ENCODE peak calls at places on chromosome 21, in six cellular contexts. One of them, this sample, is unnamed.

GRCh38 chr21:41945982-41946381 is 7.8 kb downstream of the C2CD2 start:
- DNase-seq in IMR-90: no peak
- DNase-seq in heart left ventricle: no peak
- DNase-seq in esophagus squamous epithelium: no peak
- DNase-seq in HCT116: no peak
- DNase-seq in tibial nerve: no peak
- DNase-seq in this sample: no peak

GRCh38 chr21:42640486-42640885 is 12.9 kb upstream of the PDE9A start:
- DNase-seq in HCT116: no peak
- DNase-seq in tibial nerve: no peak
- DNase-seq in IMR-90: no peak
- DNase-seq in heart left ventricle: no peak
- DNase-seq in esophagus squamous epithelium: no peak
- DNase-seq in this sample: peak

GRCh38 chr21:22791376-22791775 is 1793.2 kb downstream of the NCAM2 start:
- DNase-seq in IMR-90: no peak
- DNase-seq in HCT116: no peak
- DNase-seq in esophagus squamous epithelium: no peak
- DNase-seq in tibial nerve: no peak
- DNase-seq in heart left ventricle: no peak
- DNase-seq in this sample: no peak

GRCh38 chr21:15164678-15165303 is 100.0 kb upstream of the NRIP1 start:
- DNase-seq in heart left ventricle: no peak
- DNase-seq in tibial nerve: no peak
- DNase-seq in IMR-90: no peak
- DNase-seq in esophagus squamous epithelium: no peak
- DNase-seq in HCT116: no peak
- DNase-seq in this sample: no peak

GRCh38 chr21:33767960-33768359 is 125.7 kb downstream of the ITSN1 start:
- DNase-seq in heart left ventricle: no peak
- DNase-seq in IMR-90: no peak
- DNase-seq in tibial nerve: no peak
- DNase-seq in esophagus squamous epithelium: no peak
- DNase-seq in HCT116: no peak
- DNase-seq in this sample: no peak

GRCh38 chr21:35430260-35430659 is 381.2 kb upstream of the RUNX1 start:
- DNase-seq in esophagus squamous epithelium: no peak
- DNase-seq in IMR-90: no peak
- DNase-seq in HCT116: no peak
- DNase-seq in heart left ventricle: no peak
- DNase-seq in tibial nerve: no peak
- DNase-seq in this sample: no peak

GRCh38 chr21:44944596-44944995 is 4.8 kb downstream of the SLX9 start:
- DNase-seq in tibial nerve: no peak
- DNase-seq in HCT116: no peak
- DNase-seq in IMR-90: no peak
- DNase-seq in heart left ventricle: no peak
- DNase-seq in esophagus squamous epithelium: no peak
- DNase-seq in this sample: no peak

GRCh38 chr21:17051054-17051453 is 461.8 kb upstream of the CXADR start:
- DNase-seq in HCT116: no peak
- DNase-seq in heart left ventricle: no peak
- DNase-seq in esophagus squamous epithelium: no peak
- DNase-seq in IMR-90: no peak
- DNase-seq in tibial nerve: no peak
- DNase-seq in this sample: no peak

GRCh38 chr21:38952890-38953289 is 147.2 kb downstream of the ETS2 start:
- DNase-seq in tibial nerve: no peak
- DNase-seq in heart left ventricle: peak
- DNase-seq in HCT116: no peak
- DNase-seq in IMR-90: no peak
- DNase-seq in esophagus squamous epithelium: no peak
- DNase-seq in this sample: no peak

GRCh38 chr21:15141236-15141970 is 76.6 kb upstream of the NRIP1 start:
- DNase-seq in tibial nerve: no peak
- DNase-seq in esophagus squamous epithelium: no peak
- DNase-seq in IMR-90: no peak
- DNase-seq in heart left ventricle: no peak
- DNase-seq in HCT116: no peak
- DNase-seq in this sample: no peak

GRCh38 chr21:35324372-35325220 is 275.5 kb upstream of the RUNX1 start:
- DNase-seq in esophagus squamous epithelium: no peak
- DNase-seq in HCT116: no peak
- DNase-seq in tibial nerve: peak
- DNase-seq in heart left ventricle: no peak
- DNase-seq in IMR-90: peak
- DNase-seq in this sample: peak

GRCh38 chr21:35448876-35449599 is 399.9 kb upstream of the RUNX1 start:
- DNase-seq in tibial nerve: no peak
- DNase-seq in esophagus squamous epithelium: no peak
- DNase-seq in heart left ventricle: no peak
- DNase-seq in IMR-90: no peak
- DNase-seq in HCT116: no peak
- DNase-seq in this sample: no peak

GRCh38 chr21:33972539-33972938 is 56.9 kb upstream of the ATP5PO start:
- DNase-seq in heart left ventricle: no peak
- DNase-seq in IMR-90: no peak
- DNase-seq in esophagus squamous epithelium: no peak
- DNase-seq in HCT116: no peak
- DNase-seq in tibial nerve: no peak
- DNase-seq in this sample: no peak

GRCh38 chr21:35508389-35508888 is 459.3 kb upstream of the RUNX1 start:
- DNase-seq in HCT116: peak
- DNase-seq in IMR-90: peak
- DNase-seq in esophagus squamous epithelium: no peak
- DNase-seq in heart left ventricle: peak
- DNase-seq in tibial nerve: peak
- DNase-seq in this sample: peak

GRCh38 chr21:42471716-42472330 is 24.2 kb downstream of the RSPH1 start:
- DNase-seq in esophagus squamous epithelium: no peak
- DNase-seq in heart left ventricle: no peak
- DNase-seq in IMR-90: no peak
- DNase-seq in HCT116: no peak
- DNase-seq in tibial nerve: no peak
- DNase-seq in this sample: no peak

GRCh38 chr21:35020902-35021301 is 28.2 kb downstream of the RUNX1 start:
- DNase-seq in heart left ventricle: no peak
- DNase-seq in IMR-90: peak
- DNase-seq in tibial nerve: no peak
- DNase-seq in HCT116: no peak
- DNase-seq in esophagus squamous epithelium: no peak
- DNase-seq in this sample: no peak

GRCh38 chr21:33971492-33972013 is 55.9 kb upstream of the ATP5PO start:
- DNase-seq in IMR-90: peak
- DNase-seq in tibial nerve: no peak
- DNase-seq in esophagus squamous epithelium: no peak
- DNase-seq in heart left ventricle: no peak
- DNase-seq in HCT116: no peak
- DNase-seq in this sample: no peak

GRCh38 chr21:37364722-37365121 is 1.9 kb upstream of the DYRK1A start:
- DNase-seq in HCT116: no peak
- DNase-seq in tibial nerve: no peak
- DNase-seq in esophagus squamous epithelium: no peak
- DNase-seq in IMR-90: no peak
- DNase-seq in heart left ventricle: no peak
- DNase-seq in this sample: no peak

GRCh38 chr21:34807881-34808568 is 139.2 kb downstream of the CLIC6 start:
- DNase-seq in heart left ventricle: peak
- DNase-seq in HCT116: peak
- DNase-seq in IMR-90: peak
- DNase-seq in esophagus squamous epithelium: no peak
- DNase-seq in tibial nerve: no peak
- DNase-seq in this sample: no peak

GRCh38 chr21:17742181-17742580 is 77.0 kb downstream of the C21orf91 start:
- DNase-seq in IMR-90: no peak
- DNase-seq in HCT116: no peak
- DNase-seq in tibial nerve: no peak
- DNase-seq in heart left ventricle: no peak
- DNase-seq in esophagus squamous epithelium: no peak
- DNase-seq in this sample: no peak

GRCh38 chr21:29639366-29640232 is 300.2 kb downstream of the GRIK1 start:
- DNase-seq in tibial nerve: no peak
- DNase-seq in heart left ventricle: no peak
- DNase-seq in esophagus squamous epithelium: no peak
- DNase-seq in IMR-90: no peak
- DNase-seq in HCT116: no peak
- DNase-seq in this sample: no peak

GRCh38 chr21:34885636-34886553 is 163.2 kb downstream of the RUNX1 start:
- DNase-seq in IMR-90: no peak
- DNase-seq in HCT116: no peak
- DNase-seq in esophagus squamous epithelium: no peak
- DNase-seq in heart left ventricle: no peak
- DNase-seq in tibial nerve: no peak
- DNase-seq in this sample: peak

GRCh38 chr21:38438476-38438893 is 59.8 kb downstream of the ERG start:
- DNase-seq in esophagus squamous epithelium: no peak
- DNase-seq in HCT116: no peak
- DNase-seq in heart left ventricle: peak
- DNase-seq in IMR-90: peak
- DNase-seq in tibial nerve: peak
- DNase-seq in this sample: peak

DNA sequence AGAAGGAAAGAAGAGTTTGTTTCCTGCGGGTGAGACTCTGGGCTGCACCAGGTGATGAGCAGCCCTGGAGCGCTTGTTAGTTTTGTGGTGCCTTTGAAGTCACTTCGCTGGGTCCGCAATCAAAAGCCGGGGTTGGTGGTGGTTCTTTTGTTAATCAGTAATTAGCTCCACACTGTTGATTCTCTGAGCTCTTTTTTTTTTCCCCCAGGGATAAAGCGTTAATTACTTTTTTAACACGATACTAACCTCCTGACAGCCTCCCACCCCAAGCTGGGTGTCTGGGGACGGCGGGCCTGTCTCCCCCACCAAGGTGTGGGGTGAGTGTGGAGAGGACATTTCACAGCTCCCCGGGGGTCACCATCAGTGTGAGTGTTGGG is 56.6 kb downstream of the AGPAT3 start:
- DNase-seq in tibial nerve: no peak
- DNase-seq in heart left ventricle: peak
- DNase-seq in esophagus squamous epithelium: no peak
- DNase-seq in IMR-90: no peak
- DNase-seq in HCT116: no peak
- DNase-seq in this sample: no peak
- H3K4me3 ChIP-seq in tibial nerve: no peak
- H3K4me3 ChIP-seq in heart left ventricle: no peak
- H3K4me3 ChIP-seq in esophagus squamous epithelium: no peak
- H3K4me3 ChIP-seq in IMR-90: no peak
- H3K4me3 ChIP-seq in HCT116: no peak
- H3K4me3 ChIP-seq in this sample: no peak

DNA sequence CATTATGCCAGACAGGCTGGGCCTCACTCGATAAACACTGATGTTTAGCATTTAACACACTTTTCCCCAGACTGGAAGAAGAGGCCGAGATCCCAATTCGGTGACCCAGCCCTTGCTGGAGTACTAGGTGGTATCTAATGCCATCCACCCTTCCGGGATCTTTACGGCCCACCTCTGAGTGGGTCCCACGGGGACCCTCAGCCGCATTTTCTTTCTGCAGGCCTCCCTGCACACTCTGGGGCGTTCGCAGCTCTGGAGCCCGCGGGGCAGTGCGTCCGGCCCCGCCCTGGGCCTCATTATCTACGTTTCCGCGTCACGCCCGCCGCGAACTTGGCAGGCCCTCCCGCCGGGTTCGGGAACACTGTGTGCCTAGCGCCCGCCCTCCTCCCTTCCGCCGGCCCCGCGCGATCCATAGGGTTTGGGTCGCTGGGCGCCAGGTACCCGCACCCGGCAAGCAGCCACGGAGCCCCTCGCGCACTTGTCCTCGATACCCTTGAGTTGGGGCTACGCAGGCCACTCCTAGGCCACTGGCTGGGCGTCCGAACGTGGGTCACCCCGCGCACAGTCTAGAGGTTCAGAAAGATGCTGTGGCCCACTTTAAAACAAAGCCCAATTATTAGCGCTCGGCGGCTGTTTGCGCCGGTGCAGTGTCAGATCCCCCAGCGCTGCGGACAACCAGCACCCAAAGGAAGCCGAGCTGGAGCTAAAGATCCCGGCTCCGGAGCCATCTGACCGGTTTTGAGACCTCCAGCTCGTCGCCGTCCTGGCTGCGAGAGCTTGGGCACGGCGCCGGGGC is 942 bp upstream of the EVA1C start:
- DNase-seq in IMR-90: peak
- DNase-seq in HCT116: no peak
- DNase-seq in tibial nerve: peak
- DNase-seq in esophagus squamous epithelium: peak
- DNase-seq in heart left ventricle: peak
- DNase-seq in this sample: peak
- TF ChIP-seq POLR2A in IMR-90: peak
- TF ChIP-seq POLR2A in HCT116: peak
- TF ChIP-seq POLR2A in tibial nerve: peak
- TF ChIP-seq POLR2A in esophagus squamous epithelium: no peak
- TF ChIP-seq POLR2A in heart left ventricle: no peak
- TF ChIP-seq POLR2A in this sample: no peak

DNA sequence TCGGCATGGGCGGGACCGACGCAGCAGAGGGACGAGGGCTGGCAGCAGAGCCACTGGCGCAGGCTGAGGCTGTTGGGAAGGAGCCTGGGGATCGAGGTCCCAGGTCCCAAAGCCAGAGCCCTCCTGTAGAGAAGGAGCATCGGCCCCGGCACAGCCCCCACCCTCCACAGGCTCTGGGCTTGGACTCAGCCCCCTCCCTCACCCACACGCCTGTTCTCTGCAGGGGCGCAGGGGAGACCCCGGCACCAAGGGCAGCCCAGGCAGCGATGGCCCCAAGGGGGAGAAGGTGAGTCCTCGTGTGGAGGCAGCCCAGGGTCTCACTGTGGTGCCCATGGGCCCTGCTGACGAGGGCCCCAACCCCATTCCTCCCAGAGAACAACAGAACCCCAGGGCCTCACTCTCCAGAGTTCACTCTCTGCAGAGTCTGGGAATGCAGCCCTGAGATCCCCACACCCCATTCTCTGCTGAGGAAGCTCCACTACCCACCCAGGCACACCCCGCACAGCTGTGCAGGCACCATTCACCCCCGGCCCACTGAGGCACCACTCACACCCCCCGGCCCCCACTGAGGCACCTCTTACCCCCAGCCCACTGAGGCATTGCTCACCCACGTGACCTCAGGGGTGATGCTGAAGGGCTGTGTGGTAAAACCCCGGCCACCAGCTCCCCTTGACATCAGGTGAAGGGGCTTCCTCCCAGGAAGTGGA is 21.8 kb downstream of the COL6A2 start:
- DNase-seq in heart left ventricle: peak
- DNase-seq in IMR-90: no peak
- DNase-seq in tibial nerve: no peak
- DNase-seq in HCT116: no peak
- DNase-seq in esophagus squamous epithelium: no peak
- DNase-seq in this sample: peak
- H3K4me3 ChIP-seq in heart left ventricle: no peak
- H3K4me3 ChIP-seq in IMR-90: no peak
- H3K4me3 ChIP-seq in tibial nerve: no peak
- H3K4me3 ChIP-seq in HCT116: no peak
- H3K4me3 ChIP-seq in esophagus squamous epithelium: no peak
- H3K4me3 ChIP-seq in this sample: no peak

GRCh38 chr21:28333455-28334108 is 659.1 kb downstream of the LTN1 start:
- DNase-seq in HCT116: no peak
- DNase-seq in esophagus squamous epithelium: no peak
- DNase-seq in tibial nerve: no peak
- DNase-seq in IMR-90: peak
- DNase-seq in heart left ventricle: no peak
- DNase-seq in this sample: no peak
- TF ChIP-seq POLR2A in HCT116: no peak
- TF ChIP-seq POLR2A in esophagus squamous epithelium: no peak
- TF ChIP-seq POLR2A in tibial nerve: no peak
- TF ChIP-seq POLR2A in IMR-90: no peak
- TF ChIP-seq POLR2A in heart left ventricle: no peak
- TF ChIP-seq POLR2A in this sample: no peak

GRCh38 chr21:19010996-19011395 is 607.4 kb upstream of the TMPRSS15 start:
- DNase-seq in heart left ventricle: no peak
- DNase-seq in tibial nerve: no peak
- DNase-seq in HCT116: no peak
- DNase-seq in IMR-90: no peak
- DNase-seq in esophagus squamous epithelium: no peak
- DNase-seq in this sample: no peak
- H3K4me3 ChIP-seq in heart left ventricle: no peak
- H3K4me3 ChIP-seq in tibial nerve: no peak
- H3K4me3 ChIP-seq in HCT116: no peak
- H3K4me3 ChIP-seq in IMR-90: no peak
- H3K4me3 ChIP-seq in esophagus squamous epithelium: no peak
- H3K4me3 ChIP-seq in this sample: no peak

This sample was measured in testis.